ENCODE peak calls at places on chromosomes 1 and 21, in eight cellular contexts. O is colonic mucosa; M is PC-3; Q is astrocyte; P is CD8-positive, alpha-beta T cell; V is adrenal gland; R is sigmoid colon; E is GM23248. C is an unnamed sample.

GRCh38 chr1:58620259-58620658 is 43.2 kb upstream of the TACSTD2 start:
- DNase-seq in Q (no peak), E (no peak), P (no peak), O (peak; percentile 48), M (peak; percentile 69), R (no peak), V (no peak), C (no peak)

GRCh38 chr1:212607924-212608208 is 695 bp upstream of the ATF3 start:
- DNase-seq in M (no peak), Q (no peak), P (no peak), R (no peak), E (peak; percentile 49), O (no peak), V (no peak), C (no peak)

GRCh38 chr1:2091611-2092604 is 41.7 kb downstream of the PRKCZ start:
- DNase-seq in V (no peak), R (no peak), P (no peak), E (peak; percentile 58), M (no peak), Q (no peak), O (peak; percentile 85), C (no peak)

GRCh38 chr1:36802018-36802417 is 232.3 kb downstream of the GRIK3 start:
- DNase-seq in P (no peak), R (no peak), E (no peak), V (no peak), O (no peak), M (no peak), Q (no peak), C (no peak)

GRCh38 chr21:43362306-43362927 is 64.5 kb downstream of the SIK1 start:
- DNase-seq in E (peak; percentile 88), V (peak; percentile 61), Q (peak; percentile 68), R (peak; percentile 86), M (no peak), O (peak; percentile 43), P (peak; percentile 82), C (peak; percentile 85)

GRCh38 chr1:8941906-8942305 is 3.8 kb upstream of the CA6 start:
- DNase-seq in V (no peak), P (no peak), M (peak; percentile 79), R (no peak), O (no peak), E (peak; percentile 88), Q (peak; percentile 91), C (no peak)

GRCh38 chr1:166489670-166490436 is 323.1 kb upstream of the FAM78B start:
- DNase-seq in V (peak; percentile 42), O (peak; percentile 20), Q (no peak), M (peak; percentile 74), E (peak; percentile 29), R (peak; percentile 62), P (peak; percentile 7), C (no peak)

GRCh38 chr1:29801003-29801402 is 564.7 kb downstream of the PTPRU start:
- DNase-seq in M (no peak), Q (no peak), E (no peak), R (no peak), O (no peak), V (no peak), P (no peak), C (no peak)

GRCh38 chr1:198205021-198205684 is 48.4 kb downstream of the NEK7 start:
- DNase-seq in P (no peak), R (no peak), V (no peak), M (no peak), O (no peak), E (peak; percentile 23), Q (no peak), C (no peak)

GRCh38 chr1:94886361-94886760 is 40.5 kb downstream of the CNN3 start:
- DNase-seq in E (no peak), V (no peak), O (no peak), R (no peak), Q (no peak), P (no peak), M (no peak), C (no peak)
- H3K4me1 ChIP-seq in E (peaks cover 14% of the 10 kb centered on the region), V (peaks cover 8% of the 10 kb centered on the region), O (no peaks in the 10 kb centered on the region), R (no peaks in the 10 kb centered on the region), Q (peaks cover 11% of the 10 kb centered on the region), P (peaks cover 4% of the 10 kb centered on the region), M (peaks cover 13% of the 10 kb centered on the region), C (peaks cover 10% of the 10 kb centered on the region)

GRCh38 chr1:231232870-231233734 is 7.9 kb upstream of the GNPAT start:
- DNase-seq in Q (no peak), O (peak; percentile 51), E (no peak), M (no peak), V (no peak), R (no peak), P (no peak), C (no peak)
- H3K27ac ChIP-seq in Q (no peak overlapping the region), O (peak overlapping the region; percentile 78), E (no peak overlapping the region), M (no peak overlapping the region), V (peak overlapping the region; percentile 50), R (no peak overlapping the region), P (no peak overlapping the region), C (no peak overlapping the region)

DNA sequence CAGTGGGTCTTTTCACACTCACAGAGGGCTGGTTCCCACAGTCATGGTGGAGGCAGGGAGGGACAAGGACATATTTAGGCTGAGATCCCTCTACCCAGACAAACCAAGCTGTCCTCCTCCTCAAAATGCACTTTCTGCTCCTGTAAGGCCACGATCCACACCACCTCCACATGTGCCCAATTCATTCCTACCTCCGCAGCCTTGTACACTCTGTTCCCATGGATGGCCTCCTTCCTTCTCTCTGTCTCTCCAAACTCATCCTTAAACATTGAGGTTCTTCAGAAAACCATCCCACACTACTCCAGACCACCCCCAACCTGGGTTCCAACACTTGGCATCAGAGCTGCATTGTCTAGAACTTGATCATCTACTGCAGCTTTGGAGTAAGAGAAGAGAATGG is 404.3 kb upstream of the BEND5 start:
- DNase-seq in V (no peak), O (no peak), E (no peak), M (no peak), P (no peak), R (no peak), Q (no peak), C (no peak)
- H3K9me3 ChIP-seq in V (no peaks in the 10 kb centered on the region), O (no peaks in the 10 kb centered on the region), E (no peaks in the 10 kb centered on the region), M (no peaks in the 10 kb centered on the region), P (no peaks in the 10 kb centered on the region), R (no peaks in the 10 kb centered on the region), Q (no peaks in the 10 kb centered on the region), C (no peaks in the 10 kb centered on the region)

DNA sequence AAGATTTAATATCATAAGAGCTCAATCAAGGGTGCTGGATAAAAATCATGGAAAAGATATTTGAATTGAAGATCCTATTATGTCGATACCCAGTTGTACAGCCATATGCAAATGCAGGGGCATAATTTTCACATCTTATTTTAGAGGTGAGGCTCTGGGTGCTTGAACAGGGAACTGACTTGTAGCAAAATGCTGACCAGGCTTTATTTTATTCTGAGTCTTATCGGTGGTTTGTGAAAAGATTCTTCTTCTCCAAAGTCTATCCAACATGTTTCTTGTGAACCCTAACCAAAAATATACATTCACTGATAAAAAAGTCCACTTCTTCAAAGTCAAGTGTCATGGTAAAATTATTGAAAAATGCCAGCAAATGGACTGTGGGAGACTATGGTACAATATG is 475.5 kb upstream of the NEGR1 start:
- DNase-seq in E (no peak), M (no peak), O (no peak), Q (no peak), R (no peak), V (no peak), P (no peak), C (no peak)
- H3K4me1 ChIP-seq in E (no peaks in the 10 kb centered on the region), M (no peaks in the 10 kb centered on the region), O (no peaks in the 10 kb centered on the region), Q (no peaks in the 10 kb centered on the region), R (no peaks in the 10 kb centered on the region), V (no peaks in the 10 kb centered on the region), P (no peaks in the 10 kb centered on the region), C (no peaks in the 10 kb centered on the region)

GRCh38 chr1:32885691-32886011 is 640 bp upstream of the HPCA start:
- DNase-seq in P (no peak), E (no peak), R (no peak), O (no peak), V (no peak), Q (no peak), M (no peak), C (no peak)

GRCh38 chr1:32887623-32888022 is 1.3 kb downstream of the HPCA start:
- DNase-seq in O (no peak), E (no peak), V (no peak), Q (no peak), P (no peak), M (no peak), R (no peak), C (no peak)

GRCh38 chr1:32886012-32886827 is at the start of gene HPCA:
- DNase-seq in Q (no peak), E (peak; percentile 81), O (peak; percentile 60), P (no peak), V (peak; percentile 77), R (no peak), M (peak; percentile 51), C (no peak)

GRCh38 chr1:32888134-32888533 is 1.8 kb downstream of the HPCA start:
- DNase-seq in O (no peak), V (no peak), Q (no peak), R (no peak), P (no peak), E (no peak), M (no peak), C (peak; percentile 11)

GRCh38 chr1:32886828-32887414 is 630 bp downstream of the HPCA start:
- DNase-seq in O (no peak), V (no peak), Q (no peak), M (no peak), R (no peak), E (no peak), P (no peak), C (no peak)
- H3K27ac ChIP-seq in O (no peak overlapping the region), V (no peak overlapping the region), Q (no peak overlapping the region), M (no peak overlapping the region), R (no peak overlapping the region), E (no peak overlapping the region), P (no peak overlapping the region), C (no peak overlapping the region)

GRCh38 chr1:185585770-185586169 is 148.4 kb upstream of the HMCN1 start:
- DNase-seq in V (no peak), P (no peak), M (peak; percentile 77), Q (no peak), R (no peak), O (peak; percentile 34), E (no peak), C (no peak)
- H3K9me3 ChIP-seq in V (no peaks in the 10 kb centered on the region), P (no peaks in the 10 kb centered on the region), M (peaks cover 7% of the 10 kb centered on the region), Q (peaks cover 4% of the 10 kb centered on the region), R (peaks cover 11% of the 10 kb centered on the region), O (no peaks in the 10 kb centered on the region), E (no peaks in the 10 kb centered on the region), C (peaks cover 3% of the 10 kb centered on the region)

DNA sequence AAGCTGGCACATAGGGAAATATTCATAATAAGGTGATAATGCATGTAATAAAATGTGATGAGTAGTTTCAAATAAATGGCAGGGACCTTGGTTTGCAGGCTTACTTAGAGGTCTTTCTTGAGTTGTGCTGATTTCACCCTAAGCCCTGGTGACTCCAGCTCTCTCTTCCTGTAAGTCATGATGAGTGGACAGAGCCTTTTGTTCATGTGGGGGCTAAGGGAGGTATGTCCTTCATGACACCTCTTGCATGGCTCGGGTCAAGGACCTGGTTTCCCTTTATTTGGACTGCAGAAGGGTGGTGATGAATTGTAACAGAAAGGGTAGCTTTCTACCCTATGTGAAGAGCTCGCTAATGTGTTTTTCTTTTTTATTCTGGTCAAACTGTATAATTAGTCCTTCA is 166.8 kb downstream of the GABPA start:
- DNase-seq in E (peak; percentile 49), V (no peak), P (no peak), O (no peak), M (peak; percentile 51), Q (no peak), R (no peak), C (no peak)
- H3K4me1 ChIP-seq in E (peaks cover 6% of the 10 kb centered on the region), V (no peaks in the 10 kb centered on the region), P (peaks cover 2% of the 10 kb centered on the region), O (peaks cover 5% of the 10 kb centered on the region), M (peaks cover 10% of the 10 kb centered on the region), Q (no peaks in the 10 kb centered on the region), R (no peaks in the 10 kb centered on the region), C (no peaks in the 10 kb centered on the region)

C was measured in ovary.